ENCODE peak calls at places on chromosomes 5 and 9, in nine cellular contexts. One of them, this sample, is unnamed.

GRCh38 chr5:4243865-4244264 is 648.2 kb downstream of the IRX1 start:
- DNase-seq in H9: no peak
- DNase-seq in left ventricle myocardium inferior: no peak
- DNase-seq in naive thymus-derived CD4-positive, alpha-beta T cell: no peak
- DNase-seq in testis: no peak
- DNase-seq in adrenal gland: no peak
- DNase-seq in WERI-Rb-1: no peak
- DNase-seq in fibroblast of lung: no peak
- DNase-seq in lung: no peak
- DNase-seq in this sample: no peak

GRCh38 chr5:13508559-13508958 is 435.9 kb downstream of the DNAH5 start:
- DNase-seq in left ventricle myocardium inferior: no peak
- DNase-seq in adrenal gland: no peak
- DNase-seq in H9: no peak
- DNase-seq in fibroblast of lung: no peak
- DNase-seq in testis: no peak
- DNase-seq in naive thymus-derived CD4-positive, alpha-beta T cell: no peak
- DNase-seq in WERI-Rb-1: no peak
- DNase-seq in lung: no peak
- DNase-seq in this sample: no peak

GRCh38 chr5:16791036-16791705 is 144.9 kb downstream of the MYO10 start:
- DNase-seq in lung: no peak
- DNase-seq in fibroblast of lung: peak; percentile 83
- DNase-seq in adrenal gland: peak; percentile 33
- DNase-seq in testis: peak; percentile 55
- DNase-seq in H9: no peak
- DNase-seq in left ventricle myocardium inferior: no peak
- DNase-seq in naive thymus-derived CD4-positive, alpha-beta T cell: no peak
- DNase-seq in WERI-Rb-1: no peak
- DNase-seq in this sample: peak; percentile 67

GRCh38 chr9:101323129-101323528 is 61.7 kb downstream of the BAAT start:
- DNase-seq in lung: no peak
- DNase-seq in testis: no peak
- DNase-seq in fibroblast of lung: no peak
- DNase-seq in H9: no peak
- DNase-seq in left ventricle myocardium inferior: no peak
- DNase-seq in adrenal gland: no peak
- DNase-seq in naive thymus-derived CD4-positive, alpha-beta T cell: no peak
- DNase-seq in WERI-Rb-1: no peak
- DNase-seq in this sample: no peak

GRCh38 chr5:66554211-66554610 is 42.0 kb upstream of the MAST4 start:
- DNase-seq in left ventricle myocardium inferior: no peak
- DNase-seq in testis: no peak
- DNase-seq in WERI-Rb-1: no peak
- DNase-seq in H9: no peak
- DNase-seq in naive thymus-derived CD4-positive, alpha-beta T cell: peak; percentile 31
- DNase-seq in fibroblast of lung: no peak
- DNase-seq in adrenal gland: peak; percentile 23
- DNase-seq in lung: peak; percentile 37
- DNase-seq in this sample: peak; percentile 91

GRCh38 chr5:113271753-113272454 is 162.9 kb downstream of the TSSK1B start:
- DNase-seq in H9: no peak
- DNase-seq in left ventricle myocardium inferior: no peak
- DNase-seq in WERI-Rb-1: no peak
- DNase-seq in adrenal gland: no peak
- DNase-seq in fibroblast of lung: no peak
- DNase-seq in testis: no peak
- DNase-seq in lung: no peak
- DNase-seq in naive thymus-derived CD4-positive, alpha-beta T cell: no peak
- DNase-seq in this sample: no peak

GRCh38 chr5:80754900-80755299 is 100.1 kb upstream of the DHFR start:
- DNase-seq in H9: no peak
- DNase-seq in naive thymus-derived CD4-positive, alpha-beta T cell: peak; percentile 49
- DNase-seq in lung: no peak
- DNase-seq in adrenal gland: no peak
- DNase-seq in fibroblast of lung: peak; percentile 22
- DNase-seq in WERI-Rb-1: peak; percentile 14
- DNase-seq in left ventricle myocardium inferior: no peak
- DNase-seq in testis: no peak
- DNase-seq in this sample: no peak

GRCh38 chr5:90293931-90294330 is 115.6 kb downstream of the CETN3 start:
- DNase-seq in adrenal gland: no peak
- DNase-seq in WERI-Rb-1: no peak
- DNase-seq in left ventricle myocardium inferior: no peak
- DNase-seq in H9: peak; percentile 43
- DNase-seq in lung: no peak
- DNase-seq in fibroblast of lung: peak; percentile 57
- DNase-seq in testis: no peak
- DNase-seq in naive thymus-derived CD4-positive, alpha-beta T cell: no peak
- DNase-seq in this sample: no peak

GRCh38 chr5:58497956-58498942 is 7.0 kb downstream of the GAPT start:
- DNase-seq in left ventricle myocardium inferior: no peak
- DNase-seq in H9: peak; percentile 37
- DNase-seq in testis: peak; percentile 73
- DNase-seq in naive thymus-derived CD4-positive, alpha-beta T cell: no peak
- DNase-seq in fibroblast of lung: peak; percentile 52
- DNase-seq in lung: no peak
- DNase-seq in adrenal gland: peak; percentile 72
- DNase-seq in WERI-Rb-1: peak; percentile 48
- DNase-seq in this sample: peak; percentile 64

GRCh38 chr5:111454198-111454606 is 58.1 kb downstream of the STARD4 start:
- DNase-seq in naive thymus-derived CD4-positive, alpha-beta T cell: no peak
- DNase-seq in WERI-Rb-1: no peak
- DNase-seq in testis: no peak
- DNase-seq in fibroblast of lung: peak; percentile 77
- DNase-seq in left ventricle myocardium inferior: no peak
- DNase-seq in H9: no peak
- DNase-seq in lung: no peak
- DNase-seq in adrenal gland: no peak
- DNase-seq in this sample: peak; percentile 38

GRCh38 chr5:530001-530400 is 5.8 kb upstream of the SLC9A3 start:
- DNase-seq in fibroblast of lung: peak; percentile 4
- DNase-seq in lung: no peak
- DNase-seq in testis: no peak
- DNase-seq in adrenal gland: no peak
- DNase-seq in naive thymus-derived CD4-positive, alpha-beta T cell: no peak
- DNase-seq in left ventricle myocardium inferior: no peak
- DNase-seq in H9: no peak
- DNase-seq in WERI-Rb-1: no peak
- DNase-seq in this sample: no peak

GRCh38 chr5:74543162-74543995 is 97.1 kb downstream of the ENC1 start:
- DNase-seq in adrenal gland: no peak
- DNase-seq in testis: no peak
- DNase-seq in H9: peak; percentile 63
- DNase-seq in lung: no peak
- DNase-seq in left ventricle myocardium inferior: no peak
- DNase-seq in naive thymus-derived CD4-positive, alpha-beta T cell: no peak
- DNase-seq in fibroblast of lung: peak; percentile 70
- DNase-seq in WERI-Rb-1: peak; percentile 35
- DNase-seq in this sample: peak; percentile 97

GRCh38 chr5:113123563-113123962 is 147.0 kb downstream of the DCP2 start:
- DNase-seq in naive thymus-derived CD4-positive, alpha-beta T cell: no peak
- DNase-seq in adrenal gland: no peak
- DNase-seq in WERI-Rb-1: peak; percentile 28
- DNase-seq in testis: no peak
- DNase-seq in left ventricle myocardium inferior: no peak
- DNase-seq in lung: no peak
- DNase-seq in H9: peak; percentile 37
- DNase-seq in fibroblast of lung: no peak
- DNase-seq in this sample: no peak

GRCh38 chr9:70816316-70816715 is 305.1 kb downstream of the TRPM3 start:
- DNase-seq in fibroblast of lung: no peak
- DNase-seq in WERI-Rb-1: no peak
- DNase-seq in adrenal gland: no peak
- DNase-seq in H9: no peak
- DNase-seq in left ventricle myocardium inferior: no peak
- DNase-seq in lung: no peak
- DNase-seq in testis: no peak
- DNase-seq in naive thymus-derived CD4-positive, alpha-beta T cell: no peak
- DNase-seq in this sample: no peak

GRCh38 chr9:113428062-113428600 is 17.6 kb downstream of the C9orf43 start:
- DNase-seq in left ventricle myocardium inferior: no peak
- DNase-seq in lung: no peak
- DNase-seq in naive thymus-derived CD4-positive, alpha-beta T cell: no peak
- DNase-seq in testis: no peak
- DNase-seq in fibroblast of lung: peak; percentile 11
- DNase-seq in H9: no peak
- DNase-seq in adrenal gland: no peak
- DNase-seq in WERI-Rb-1: no peak
- DNase-seq in this sample: no peak

GRCh38 chr5:14260637-14261036 is 117.5 kb downstream of the TRIO start:
- DNase-seq in left ventricle myocardium inferior: no peak
- DNase-seq in testis: no peak
- DNase-seq in WERI-Rb-1: no peak
- DNase-seq in adrenal gland: no peak
- DNase-seq in H9: no peak
- DNase-seq in fibroblast of lung: no peak
- DNase-seq in lung: no peak
- DNase-seq in naive thymus-derived CD4-positive, alpha-beta T cell: no peak
- DNase-seq in this sample: no peak

GRCh38 chr5:141477169-141477568 is 1.4 kb downstream of the PCDHGC3 start:
- DNase-seq in left ventricle myocardium inferior: no peak
- DNase-seq in H9: no peak
- DNase-seq in WERI-Rb-1: no peak
- DNase-seq in testis: no peak
- DNase-seq in lung: no peak
- DNase-seq in adrenal gland: no peak
- DNase-seq in fibroblast of lung: no peak
- DNase-seq in naive thymus-derived CD4-positive, alpha-beta T cell: no peak
- DNase-seq in this sample: no peak

GRCh38 chr5:141477815-141478214 is 2.0 kb downstream of the PCDHGC3 start:
- DNase-seq in testis: no peak
- DNase-seq in H9: no peak
- DNase-seq in fibroblast of lung: no peak
- DNase-seq in adrenal gland: no peak
- DNase-seq in WERI-Rb-1: no peak
- DNase-seq in lung: no peak
- DNase-seq in left ventricle myocardium inferior: no peak
- DNase-seq in naive thymus-derived CD4-positive, alpha-beta T cell: no peak
- DNase-seq in this sample: no peak

GRCh38 chr5:141478321-141478945 is 2.7 kb downstream of the PCDHGC3 start:
- DNase-seq in WERI-Rb-1: no peak
- DNase-seq in naive thymus-derived CD4-positive, alpha-beta T cell: no peak
- DNase-seq in fibroblast of lung: no peak
- DNase-seq in left ventricle myocardium inferior: no peak
- DNase-seq in testis: no peak
- DNase-seq in H9: peak; percentile 89
- DNase-seq in lung: peak; percentile 79
- DNase-seq in adrenal gland: no peak
- DNase-seq in this sample: peak; percentile 60

GRCh38 chr5:141476132-141476909 is 555 bp downstream of the PCDHGC3 start:
- DNase-seq in fibroblast of lung: peak; percentile 84
- DNase-seq in testis: peak; percentile 67
- DNase-seq in WERI-Rb-1: no peak
- DNase-seq in H9: peak; percentile 59
- DNase-seq in left ventricle myocardium inferior: peak; percentile 64
- DNase-seq in naive thymus-derived CD4-positive, alpha-beta T cell: no peak
- DNase-seq in lung: no peak
- DNase-seq in adrenal gland: peak; percentile 63
- DNase-seq in this sample: peak; percentile 80

GRCh38 chr5:141475625-141476131 is at the start of gene PCDHGC3:
- DNase-seq in testis: peak; percentile 95
- DNase-seq in naive thymus-derived CD4-positive, alpha-beta T cell: peak; percentile 50
- DNase-seq in fibroblast of lung: peak; percentile 96
- DNase-seq in left ventricle myocardium inferior: peak; percentile 92
- DNase-seq in WERI-Rb-1: peak; percentile 80
- DNase-seq in H9: peak; percentile 94
- DNase-seq in lung: peak; percentile 89
- DNase-seq in adrenal gland: peak; percentile 95
- DNase-seq in this sample: peak; percentile 99
- H3K27ac ChIP-seq in testis: peak within 1 kb of the TSS; percentile 84
- H3K27ac ChIP-seq in naive thymus-derived CD4-positive, alpha-beta T cell: no peak within 1 kb of the TSS
- H3K27ac ChIP-seq in fibroblast of lung: peak within 1 kb of the TSS; percentile 83
- H3K27ac ChIP-seq in left ventricle myocardium inferior: peak within 1 kb of the TSS; percentile 91
- H3K27ac ChIP-seq in WERI-Rb-1: no peak within 1 kb of the TSS
- H3K27ac ChIP-seq in H9: no peak within 1 kb of the TSS
- H3K27ac ChIP-seq in lung: peak within 1 kb of the TSS; percentile 87
- H3K27ac ChIP-seq in adrenal gland: peak within 1 kb of the TSS; percentile 94
- H3K27ac ChIP-seq in this sample: peak within 1 kb of the TSS; percentile 90

DNA sequence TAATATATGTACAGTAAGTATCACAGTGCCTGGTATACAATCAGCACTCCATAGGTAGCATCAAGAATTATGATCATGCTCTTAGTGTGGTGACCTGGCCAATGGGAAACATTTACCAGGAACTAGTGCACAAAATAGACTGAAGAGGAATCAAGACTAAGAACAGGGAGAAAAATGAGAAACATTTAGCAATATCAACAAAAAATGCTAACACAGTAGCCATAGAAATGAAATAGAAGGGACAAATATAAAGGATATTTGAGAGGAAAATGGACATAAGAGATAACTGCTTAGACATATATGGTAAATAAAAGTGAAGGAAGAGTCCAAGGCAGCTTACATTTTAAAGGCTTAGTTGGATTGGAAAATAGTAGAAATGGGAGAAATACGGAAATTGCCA is 16.5 kb upstream of the SPATA9 start:
- DNase-seq in left ventricle myocardium inferior: no peak
- DNase-seq in naive thymus-derived CD4-positive, alpha-beta T cell: no peak
- DNase-seq in testis: no peak
- DNase-seq in WERI-Rb-1: no peak
- DNase-seq in lung: no peak
- DNase-seq in fibroblast of lung: no peak
- DNase-seq in H9: no peak
- DNase-seq in adrenal gland: no peak
- DNase-seq in this sample: no peak
- H3K27ac ChIP-seq in left ventricle myocardium inferior: no peak overlapping the region
- H3K27ac ChIP-seq in naive thymus-derived CD4-positive, alpha-beta T cell: no peak overlapping the region
- H3K27ac ChIP-seq in testis: no peak overlapping the region
- H3K27ac ChIP-seq in WERI-Rb-1: no peak overlapping the region
- H3K27ac ChIP-seq in lung: no peak overlapping the region
- H3K27ac ChIP-seq in fibroblast of lung: no peak overlapping the region
- H3K27ac ChIP-seq in H9: no peak overlapping the region
- H3K27ac ChIP-seq in adrenal gland: no peak overlapping the region
- H3K27ac ChIP-seq in this sample: no peak overlapping the region

DNA sequence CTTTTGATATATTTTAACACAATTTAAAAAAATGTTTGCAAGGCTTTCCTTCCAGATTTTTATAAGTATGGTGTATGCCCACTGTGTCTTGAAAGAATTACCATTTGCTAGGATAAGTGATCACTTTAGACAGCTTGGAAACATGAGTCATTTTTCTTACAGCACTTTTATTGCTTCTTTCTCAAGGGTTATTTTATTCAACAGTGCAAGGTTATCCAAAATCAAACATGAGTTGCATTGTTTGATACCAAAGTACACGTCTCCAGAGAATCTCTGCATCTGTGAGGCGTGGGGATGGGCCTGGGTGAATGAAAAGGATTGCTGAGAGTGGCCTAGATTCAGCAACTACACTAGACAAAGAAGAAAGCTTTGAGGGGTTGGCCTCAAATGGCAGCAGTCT is 329.6 kb downstream of the ADAMTS6 start:
- DNase-seq in lung: no peak
- DNase-seq in fibroblast of lung: peak; percentile 45
- DNase-seq in testis: no peak
- DNase-seq in WERI-Rb-1: no peak
- DNase-seq in left ventricle myocardium inferior: no peak
- DNase-seq in adrenal gland: no peak
- DNase-seq in H9: no peak
- DNase-seq in naive thymus-derived CD4-positive, alpha-beta T cell: no peak
- DNase-seq in this sample: no peak
- H3K27ac ChIP-seq in lung: no peak overlapping the region
- H3K27ac ChIP-seq in fibroblast of lung: no peak overlapping the region
- H3K27ac ChIP-seq in testis: no peak overlapping the region
- H3K27ac ChIP-seq in WERI-Rb-1: no peak overlapping the region
- H3K27ac ChIP-seq in left ventricle myocardium inferior: no peak overlapping the region
- H3K27ac ChIP-seq in adrenal gland: no peak overlapping the region
- H3K27ac ChIP-seq in H9: no peak overlapping the region
- H3K27ac ChIP-seq in naive thymus-derived CD4-positive, alpha-beta T cell: no peak overlapping the region
- H3K27ac ChIP-seq in this sample: no peak overlapping the region

GRCh38 chr5:160685219-160685618 is 166.8 kb downstream of the ATP10B start:
- DNase-seq in H9: no peak
- DNase-seq in lung: no peak
- DNase-seq in naive thymus-derived CD4-positive, alpha-beta T cell: no peak
- DNase-seq in adrenal gland: no peak
- DNase-seq in fibroblast of lung: no peak
- DNase-seq in left ventricle myocardium inferior: no peak
- DNase-seq in WERI-Rb-1: no peak
- DNase-seq in testis: no peak
- DNase-seq in this sample: no peak
- H3K27ac ChIP-seq in H9: no peak overlapping the region
- H3K27ac ChIP-seq in lung: no peak overlapping the region
- H3K27ac ChIP-seq in naive thymus-derived CD4-positive, alpha-beta T cell: no peak overlapping the region
- H3K27ac ChIP-seq in adrenal gland: no peak overlapping the region
- H3K27ac ChIP-seq in fibroblast of lung: no peak overlapping the region
- H3K27ac ChIP-seq in left ventricle myocardium inferior: no peak overlapping the region
- H3K27ac ChIP-seq in WERI-Rb-1: no peak overlapping the region
- H3K27ac ChIP-seq in testis: no peak overlapping the region
- H3K27ac ChIP-seq in this sample: no peak overlapping the region